ENCODE peak calls at places on chromosomes 3 and 15, in ten cellular contexts. One of them, this sample, is unnamed.

GRCh38 chr3:154105218-154105975 is 15.8 kb upstream of the ARHGEF26 start:
- DNase-seq in GM03348: peak
- DNase-seq in mesendoderm: no peak
- DNase-seq in posterior cingulate gyrus: no peak
- DNase-seq in breast epithelium: no peak
- DNase-seq in HTR-8/SVneo: no peak
- DNase-seq in heart right ventricle: no peak
- DNase-seq in sciatic nerve: no peak
- DNase-seq in stimulated activated CD8-positive, alpha-beta memory T cell treated with anti-CD3 and anti-CD28 coated beads, Interleukin-12 subunit alpha, Interleukin-12 subunit beta, amount 100 ng/mL, for 1 hour: no peak
- DNase-seq in fibroblast of the conjunctiva: no peak
- DNase-seq in this sample: no peak

GRCh38 chr3:69032137-69032536 is 18.7 kb upstream of the EOGT start:
- DNase-seq in HTR-8/SVneo: peak
- DNase-seq in breast epithelium: no peak
- DNase-seq in GM03348: peak
- DNase-seq in fibroblast of the conjunctiva: no peak
- DNase-seq in sciatic nerve: no peak
- DNase-seq in stimulated activated CD8-positive, alpha-beta memory T cell treated with anti-CD3 and anti-CD28 coated beads, Interleukin-12 subunit alpha, Interleukin-12 subunit beta, amount 100 ng/mL, for 1 hour: no peak
- DNase-seq in mesendoderm: no peak
- DNase-seq in posterior cingulate gyrus: no peak
- DNase-seq in heart right ventricle: no peak
- DNase-seq in this sample: no peak

GRCh38 chr3:183178833-183179549 is 16.5 kb upstream of the LAMP3 start:
- DNase-seq in HTR-8/SVneo: no peak
- DNase-seq in heart right ventricle: no peak
- DNase-seq in GM03348: peak
- DNase-seq in mesendoderm: peak
- DNase-seq in fibroblast of the conjunctiva: peak
- DNase-seq in stimulated activated CD8-positive, alpha-beta memory T cell treated with anti-CD3 and anti-CD28 coated beads, Interleukin-12 subunit alpha, Interleukin-12 subunit beta, amount 100 ng/mL, for 1 hour: no peak
- DNase-seq in sciatic nerve: peak
- DNase-seq in posterior cingulate gyrus: peak
- DNase-seq in breast epithelium: no peak
- DNase-seq in this sample: peak

GRCh38 chr3:111314146-111314873 is 227.7 kb upstream of the CD96 start:
- DNase-seq in sciatic nerve: no peak
- DNase-seq in mesendoderm: peak
- DNase-seq in heart right ventricle: no peak
- DNase-seq in stimulated activated CD8-positive, alpha-beta memory T cell treated with anti-CD3 and anti-CD28 coated beads, Interleukin-12 subunit alpha, Interleukin-12 subunit beta, amount 100 ng/mL, for 1 hour: no peak
- DNase-seq in GM03348: no peak
- DNase-seq in fibroblast of the conjunctiva: no peak
- DNase-seq in posterior cingulate gyrus: no peak
- DNase-seq in HTR-8/SVneo: no peak
- DNase-seq in breast epithelium: no peak
- DNase-seq in this sample: no peak

GRCh38 chr3:124993462-124993861 is 58.9 kb upstream of the MUC13 start:
- DNase-seq in sciatic nerve: peak
- DNase-seq in posterior cingulate gyrus: no peak
- DNase-seq in fibroblast of the conjunctiva: no peak
- DNase-seq in GM03348: peak
- DNase-seq in HTR-8/SVneo: no peak
- DNase-seq in stimulated activated CD8-positive, alpha-beta memory T cell treated with anti-CD3 and anti-CD28 coated beads, Interleukin-12 subunit alpha, Interleukin-12 subunit beta, amount 100 ng/mL, for 1 hour: no peak
- DNase-seq in breast epithelium: no peak
- DNase-seq in mesendoderm: no peak
- DNase-seq in heart right ventricle: peak
- DNase-seq in this sample: no peak

GRCh38 chr3:48629894-48630293 is 5.4 kb downstream of the SLC26A6 start:
- DNase-seq in posterior cingulate gyrus: no peak
- DNase-seq in breast epithelium: no peak
- DNase-seq in mesendoderm: no peak
- DNase-seq in heart right ventricle: no peak
- DNase-seq in GM03348: no peak
- DNase-seq in HTR-8/SVneo: no peak
- DNase-seq in stimulated activated CD8-positive, alpha-beta memory T cell treated with anti-CD3 and anti-CD28 coated beads, Interleukin-12 subunit alpha, Interleukin-12 subunit beta, amount 100 ng/mL, for 1 hour: no peak
- DNase-seq in sciatic nerve: no peak
- DNase-seq in fibroblast of the conjunctiva: no peak
- DNase-seq in this sample: no peak

GRCh38 chr3:141707741-141708203 is 30.3 kb upstream of the RNF7 start:
- DNase-seq in stimulated activated CD8-positive, alpha-beta memory T cell treated with anti-CD3 and anti-CD28 coated beads, Interleukin-12 subunit alpha, Interleukin-12 subunit beta, amount 100 ng/mL, for 1 hour: no peak
- DNase-seq in posterior cingulate gyrus: no peak
- DNase-seq in breast epithelium: no peak
- DNase-seq in heart right ventricle: no peak
- DNase-seq in HTR-8/SVneo: peak
- DNase-seq in GM03348: peak
- DNase-seq in sciatic nerve: no peak
- DNase-seq in fibroblast of the conjunctiva: no peak
- DNase-seq in mesendoderm: no peak
- DNase-seq in this sample: peak

GRCh38 chr3:32256206-32256605 is 17.7 kb downstream of the CMTM8 start:
- DNase-seq in sciatic nerve: no peak
- DNase-seq in posterior cingulate gyrus: no peak
- DNase-seq in stimulated activated CD8-positive, alpha-beta memory T cell treated with anti-CD3 and anti-CD28 coated beads, Interleukin-12 subunit alpha, Interleukin-12 subunit beta, amount 100 ng/mL, for 1 hour: no peak
- DNase-seq in HTR-8/SVneo: no peak
- DNase-seq in mesendoderm: no peak
- DNase-seq in breast epithelium: no peak
- DNase-seq in GM03348: no peak
- DNase-seq in heart right ventricle: no peak
- DNase-seq in fibroblast of the conjunctiva: no peak
- DNase-seq in this sample: no peak

GRCh38 chr3:43400162-43400561 is 113.8 kb downstream of the SNRK start:
- DNase-seq in HTR-8/SVneo: no peak
- DNase-seq in sciatic nerve: no peak
- DNase-seq in breast epithelium: no peak
- DNase-seq in posterior cingulate gyrus: no peak
- DNase-seq in stimulated activated CD8-positive, alpha-beta memory T cell treated with anti-CD3 and anti-CD28 coated beads, Interleukin-12 subunit alpha, Interleukin-12 subunit beta, amount 100 ng/mL, for 1 hour: no peak
- DNase-seq in fibroblast of the conjunctiva: no peak
- DNase-seq in GM03348: no peak
- DNase-seq in heart right ventricle: no peak
- DNase-seq in mesendoderm: no peak
- DNase-seq in this sample: no peak

GRCh38 chr3:1207904-1208303 is 115.1 kb downstream of the CNTN6 start:
- DNase-seq in heart right ventricle: no peak
- DNase-seq in stimulated activated CD8-positive, alpha-beta memory T cell treated with anti-CD3 and anti-CD28 coated beads, Interleukin-12 subunit alpha, Interleukin-12 subunit beta, amount 100 ng/mL, for 1 hour: no peak
- DNase-seq in fibroblast of the conjunctiva: no peak
- DNase-seq in sciatic nerve: no peak
- DNase-seq in mesendoderm: no peak
- DNase-seq in GM03348: no peak
- DNase-seq in HTR-8/SVneo: no peak
- DNase-seq in posterior cingulate gyrus: no peak
- DNase-seq in breast epithelium: no peak
- DNase-seq in this sample: no peak

GRCh38 chr3:15368561-15369135 is 36.3 kb upstream of the SH3BP5 start:
- DNase-seq in HTR-8/SVneo: no peak
- DNase-seq in posterior cingulate gyrus: no peak
- DNase-seq in breast epithelium: no peak
- DNase-seq in sciatic nerve: no peak
- DNase-seq in GM03348: no peak
- DNase-seq in mesendoderm: no peak
- DNase-seq in fibroblast of the conjunctiva: no peak
- DNase-seq in stimulated activated CD8-positive, alpha-beta memory T cell treated with anti-CD3 and anti-CD28 coated beads, Interleukin-12 subunit alpha, Interleukin-12 subunit beta, amount 100 ng/mL, for 1 hour: no peak
- DNase-seq in heart right ventricle: no peak
- DNase-seq in this sample: no peak

GRCh38 chr15:80590772-80591355 is 104.2 kb upstream of the ABHD17C start:
- DNase-seq in GM03348: no peak
- DNase-seq in sciatic nerve: no peak
- DNase-seq in heart right ventricle: no peak
- DNase-seq in stimulated activated CD8-positive, alpha-beta memory T cell treated with anti-CD3 and anti-CD28 coated beads, Interleukin-12 subunit alpha, Interleukin-12 subunit beta, amount 100 ng/mL, for 1 hour: no peak
- DNase-seq in breast epithelium: no peak
- DNase-seq in fibroblast of the conjunctiva: no peak
- DNase-seq in mesendoderm: no peak
- DNase-seq in HTR-8/SVneo: no peak
- DNase-seq in posterior cingulate gyrus: no peak
- DNase-seq in this sample: no peak

GRCh38 chr15:24857094-24857437 is 97.7 kb upstream of the SNRPN start:
- DNase-seq in sciatic nerve: no peak
- DNase-seq in HTR-8/SVneo: no peak
- DNase-seq in GM03348: no peak
- DNase-seq in heart right ventricle: no peak
- DNase-seq in mesendoderm: peak
- DNase-seq in fibroblast of the conjunctiva: no peak
- DNase-seq in breast epithelium: no peak
- DNase-seq in posterior cingulate gyrus: no peak
- DNase-seq in stimulated activated CD8-positive, alpha-beta memory T cell treated with anti-CD3 and anti-CD28 coated beads, Interleukin-12 subunit alpha, Interleukin-12 subunit beta, amount 100 ng/mL, for 1 hour: no peak
- DNase-seq in this sample: no peak

GRCh38 chr15:50790778-50791536 is 25.5 kb upstream of the SPPL2A start:
- DNase-seq in HTR-8/SVneo: no peak
- DNase-seq in posterior cingulate gyrus: no peak
- DNase-seq in mesendoderm: no peak
- DNase-seq in sciatic nerve: no peak
- DNase-seq in breast epithelium: no peak
- DNase-seq in fibroblast of the conjunctiva: no peak
- DNase-seq in heart right ventricle: no peak
- DNase-seq in stimulated activated CD8-positive, alpha-beta memory T cell treated with anti-CD3 and anti-CD28 coated beads, Interleukin-12 subunit alpha, Interleukin-12 subunit beta, amount 100 ng/mL, for 1 hour: no peak
- DNase-seq in GM03348: no peak
- DNase-seq in this sample: no peak

GRCh38 chr3:111517801-111518200 is 24.2 kb upstream of the CD96 start:
- DNase-seq in HTR-8/SVneo: no peak
- DNase-seq in stimulated activated CD8-positive, alpha-beta memory T cell treated with anti-CD3 and anti-CD28 coated beads, Interleukin-12 subunit alpha, Interleukin-12 subunit beta, amount 100 ng/mL, for 1 hour: no peak
- DNase-seq in sciatic nerve: no peak
- DNase-seq in GM03348: no peak
- DNase-seq in heart right ventricle: no peak
- DNase-seq in breast epithelium: no peak
- DNase-seq in fibroblast of the conjunctiva: no peak
- DNase-seq in mesendoderm: no peak
- DNase-seq in posterior cingulate gyrus: no peak
- DNase-seq in this sample: peak

GRCh38 chr15:88621789-88622604 is 857 bp downstream of the AEN start:
- DNase-seq in sciatic nerve: no peak
- DNase-seq in breast epithelium: no peak
- DNase-seq in posterior cingulate gyrus: no peak
- DNase-seq in mesendoderm: no peak
- DNase-seq in fibroblast of the conjunctiva: no peak
- DNase-seq in stimulated activated CD8-positive, alpha-beta memory T cell treated with anti-CD3 and anti-CD28 coated beads, Interleukin-12 subunit alpha, Interleukin-12 subunit beta, amount 100 ng/mL, for 1 hour: no peak
- DNase-seq in heart right ventricle: no peak
- DNase-seq in HTR-8/SVneo: peak
- DNase-seq in GM03348: peak
- DNase-seq in this sample: peak

GRCh38 chr3:13243571-13243970 is 170.3 kb upstream of the IQSEC1 start:
- DNase-seq in sciatic nerve: no peak
- DNase-seq in breast epithelium: no peak
- DNase-seq in mesendoderm: no peak
- DNase-seq in stimulated activated CD8-positive, alpha-beta memory T cell treated with anti-CD3 and anti-CD28 coated beads, Interleukin-12 subunit alpha, Interleukin-12 subunit beta, amount 100 ng/mL, for 1 hour: no peak
- DNase-seq in GM03348: no peak
- DNase-seq in posterior cingulate gyrus: no peak
- DNase-seq in HTR-8/SVneo: no peak
- DNase-seq in fibroblast of the conjunctiva: no peak
- DNase-seq in heart right ventricle: no peak
- DNase-seq in this sample: no peak

GRCh38 chr3:103873024-103873423 is 1438.2 kb downstream of the ZPLD1 start:
- DNase-seq in HTR-8/SVneo: no peak
- DNase-seq in fibroblast of the conjunctiva: no peak
- DNase-seq in mesendoderm: no peak
- DNase-seq in posterior cingulate gyrus: no peak
- DNase-seq in stimulated activated CD8-positive, alpha-beta memory T cell treated with anti-CD3 and anti-CD28 coated beads, Interleukin-12 subunit alpha, Interleukin-12 subunit beta, amount 100 ng/mL, for 1 hour: no peak
- DNase-seq in heart right ventricle: no peak
- DNase-seq in breast epithelium: no peak
- DNase-seq in GM03348: no peak
- DNase-seq in sciatic nerve: no peak
- DNase-seq in this sample: no peak

GRCh38 chr3:29677421-29677820 is 396.6 kb downstream of the RBMS3 start:
- DNase-seq in mesendoderm: no peak
- DNase-seq in GM03348: no peak
- DNase-seq in stimulated activated CD8-positive, alpha-beta memory T cell treated with anti-CD3 and anti-CD28 coated beads, Interleukin-12 subunit alpha, Interleukin-12 subunit beta, amount 100 ng/mL, for 1 hour: no peak
- DNase-seq in breast epithelium: no peak
- DNase-seq in HTR-8/SVneo: no peak
- DNase-seq in posterior cingulate gyrus: no peak
- DNase-seq in heart right ventricle: no peak
- DNase-seq in fibroblast of the conjunctiva: no peak
- DNase-seq in sciatic nerve: no peak
- DNase-seq in this sample: no peak

GRCh38 chr3:115074502-115074901 is 72.6 kb downstream of the ZBTB20 start:
- DNase-seq in fibroblast of the conjunctiva: no peak
- DNase-seq in HTR-8/SVneo: no peak
- DNase-seq in stimulated activated CD8-positive, alpha-beta memory T cell treated with anti-CD3 and anti-CD28 coated beads, Interleukin-12 subunit alpha, Interleukin-12 subunit beta, amount 100 ng/mL, for 1 hour: no peak
- DNase-seq in posterior cingulate gyrus: no peak
- DNase-seq in sciatic nerve: no peak
- DNase-seq in GM03348: no peak
- DNase-seq in heart right ventricle: no peak
- DNase-seq in breast epithelium: no peak
- DNase-seq in mesendoderm: peak
- DNase-seq in this sample: no peak

GRCh38 chr3:60948488-60948887 is 302.8 kb downstream of the FHIT start:
- DNase-seq in heart right ventricle: no peak
- DNase-seq in sciatic nerve: no peak
- DNase-seq in breast epithelium: no peak
- DNase-seq in HTR-8/SVneo: no peak
- DNase-seq in GM03348: peak
- DNase-seq in fibroblast of the conjunctiva: no peak
- DNase-seq in posterior cingulate gyrus: no peak
- DNase-seq in stimulated activated CD8-positive, alpha-beta memory T cell treated with anti-CD3 and anti-CD28 coated beads, Interleukin-12 subunit alpha, Interleukin-12 subunit beta, amount 100 ng/mL, for 1 hour: no peak
- DNase-seq in mesendoderm: peak
- DNase-seq in this sample: peak

GRCh38 chr3:72427575-72427974 is 420.7 kb downstream of the SHQ1 start:
- DNase-seq in stimulated activated CD8-positive, alpha-beta memory T cell treated with anti-CD3 and anti-CD28 coated beads, Interleukin-12 subunit alpha, Interleukin-12 subunit beta, amount 100 ng/mL, for 1 hour: no peak
- DNase-seq in heart right ventricle: no peak
- DNase-seq in sciatic nerve: no peak
- DNase-seq in fibroblast of the conjunctiva: no peak
- DNase-seq in breast epithelium: no peak
- DNase-seq in GM03348: no peak
- DNase-seq in posterior cingulate gyrus: no peak
- DNase-seq in HTR-8/SVneo: no peak
- DNase-seq in mesendoderm: no peak
- DNase-seq in this sample: no peak

GRCh38 chr15:28094732-28095521 is 4.2 kb downstream of the OCA2 start:
- DNase-seq in fibroblast of the conjunctiva: no peak
- DNase-seq in posterior cingulate gyrus: no peak
- DNase-seq in mesendoderm: peak
- DNase-seq in HTR-8/SVneo: no peak
- DNase-seq in heart right ventricle: no peak
- DNase-seq in sciatic nerve: peak
- DNase-seq in stimulated activated CD8-positive, alpha-beta memory T cell treated with anti-CD3 and anti-CD28 coated beads, Interleukin-12 subunit alpha, Interleukin-12 subunit beta, amount 100 ng/mL, for 1 hour: no peak
- DNase-seq in GM03348: no peak
- DNase-seq in breast epithelium: no peak
- DNase-seq in this sample: peak

GRCh38 chr3:188673509-188674239 is 498.1 kb upstream of the TPRG1 start:
- DNase-seq in sciatic nerve: no peak
- DNase-seq in breast epithelium: no peak
- DNase-seq in posterior cingulate gyrus: no peak
- DNase-seq in fibroblast of the conjunctiva: peak
- DNase-seq in GM03348: peak
- DNase-seq in HTR-8/SVneo: peak
- DNase-seq in heart right ventricle: no peak
- DNase-seq in stimulated activated CD8-positive, alpha-beta memory T cell treated with anti-CD3 and anti-CD28 coated beads, Interleukin-12 subunit alpha, Interleukin-12 subunit beta, amount 100 ng/mL, for 1 hour: no peak
- DNase-seq in mesendoderm: peak
- DNase-seq in this sample: no peak

GRCh38 chr3:134432236-134432635 is 53.5 kb downstream of the ANAPC13 start:
- DNase-seq in heart right ventricle: no peak
- DNase-seq in fibroblast of the conjunctiva: no peak
- DNase-seq in sciatic nerve: no peak
- DNase-seq in GM03348: no peak
- DNase-seq in posterior cingulate gyrus: no peak
- DNase-seq in HTR-8/SVneo: no peak
- DNase-seq in mesendoderm: no peak
- DNase-seq in stimulated activated CD8-positive, alpha-beta memory T cell treated with anti-CD3 and anti-CD28 coated beads, Interleukin-12 subunit alpha, Interleukin-12 subunit beta, amount 100 ng/mL, for 1 hour: no peak
- DNase-seq in breast epithelium: no peak
- DNase-seq in this sample: no peak